ENCODE peak calls at places on chromosomes 4 and X, in nine cellular contexts. One of them, this sample, is unnamed.

GRCh38 chr4:21012851-21013331 is 312.6 kb downstream of the PACRGL start:
- DNase-seq in heart left ventricle: no peak
- DNase-seq in endothelial cell: no peak
- DNase-seq in activated CD8-positive, alpha-beta T cell treated with anti-CD3 and anti-CD28 coated beads for 36 hours: no peak
- DNase-seq in mucosa of descending colon: no peak
- DNase-seq in progenitor cell of endocrine pancreas: no peak
- DNase-seq in ovary: no peak
- DNase-seq in nephron progenitor cell: no peak
- DNase-seq in omental fat pad: no peak
- DNase-seq in this sample: no peak

GRCh38 chr4:134585972-134586371 is 384.4 kb upstream of the PABPC4L start:
- DNase-seq in progenitor cell of endocrine pancreas: no peak
- DNase-seq in activated CD8-positive, alpha-beta T cell treated with anti-CD3 and anti-CD28 coated beads for 36 hours: peak
- DNase-seq in ovary: no peak
- DNase-seq in omental fat pad: no peak
- DNase-seq in heart left ventricle: no peak
- DNase-seq in nephron progenitor cell: no peak
- DNase-seq in mucosa of descending colon: no peak
- DNase-seq in endothelial cell: peak
- DNase-seq in this sample: no peak

GRCh38 chr4:5611656-5612187 is 96.6 kb downstream of the EVC2 start:
- DNase-seq in progenitor cell of endocrine pancreas: no peak
- DNase-seq in ovary: no peak
- DNase-seq in nephron progenitor cell: no peak
- DNase-seq in activated CD8-positive, alpha-beta T cell treated with anti-CD3 and anti-CD28 coated beads for 36 hours: no peak
- DNase-seq in omental fat pad: no peak
- DNase-seq in heart left ventricle: no peak
- DNase-seq in mucosa of descending colon: no peak
- DNase-seq in endothelial cell: no peak
- DNase-seq in this sample: no peak

GRCh38 chr4:62683799-62684566 is 1483.9 kb downstream of the ADGRL3 start:
- DNase-seq in progenitor cell of endocrine pancreas: no peak
- DNase-seq in ovary: no peak
- DNase-seq in omental fat pad: no peak
- DNase-seq in endothelial cell: no peak
- DNase-seq in heart left ventricle: no peak
- DNase-seq in activated CD8-positive, alpha-beta T cell treated with anti-CD3 and anti-CD28 coated beads for 36 hours: no peak
- DNase-seq in mucosa of descending colon: no peak
- DNase-seq in nephron progenitor cell: no peak
- DNase-seq in this sample: peak

GRCh38 chr4:103753868-103754653 is 34.3 kb upstream of the TACR3 start:
- DNase-seq in activated CD8-positive, alpha-beta T cell treated with anti-CD3 and anti-CD28 coated beads for 36 hours: no peak
- DNase-seq in ovary: no peak
- DNase-seq in progenitor cell of endocrine pancreas: no peak
- DNase-seq in mucosa of descending colon: no peak
- DNase-seq in endothelial cell: no peak
- DNase-seq in omental fat pad: no peak
- DNase-seq in heart left ventricle: no peak
- DNase-seq in nephron progenitor cell: no peak
- DNase-seq in this sample: no peak

GRCh38 chrX:96183843-96184242 is 500.8 kb upstream of the DIAPH2 start:
- DNase-seq in omental fat pad: no peak
- DNase-seq in nephron progenitor cell: no peak
- DNase-seq in progenitor cell of endocrine pancreas: no peak
- DNase-seq in heart left ventricle: no peak
- DNase-seq in activated CD8-positive, alpha-beta T cell treated with anti-CD3 and anti-CD28 coated beads for 36 hours: no peak
- DNase-seq in ovary: no peak
- DNase-seq in endothelial cell: no peak
- DNase-seq in mucosa of descending colon: no peak
- DNase-seq in this sample: no peak

GRCh38 chrX:131841496-131842410 is 181.3 kb upstream of the STK26 start:
- DNase-seq in progenitor cell of endocrine pancreas: peak
- DNase-seq in nephron progenitor cell: peak
- DNase-seq in activated CD8-positive, alpha-beta T cell treated with anti-CD3 and anti-CD28 coated beads for 36 hours: peak
- DNase-seq in ovary: no peak
- DNase-seq in heart left ventricle: no peak
- DNase-seq in mucosa of descending colon: peak
- DNase-seq in endothelial cell: no peak
- DNase-seq in omental fat pad: no peak
- DNase-seq in this sample: no peak

GRCh38 chrX:23012162-23012561 is 12.4 kb downstream of the DDX53 start:
- DNase-seq in activated CD8-positive, alpha-beta T cell treated with anti-CD3 and anti-CD28 coated beads for 36 hours: peak
- DNase-seq in ovary: no peak
- DNase-seq in nephron progenitor cell: no peak
- DNase-seq in heart left ventricle: no peak
- DNase-seq in endothelial cell: no peak
- DNase-seq in progenitor cell of endocrine pancreas: no peak
- DNase-seq in mucosa of descending colon: no peak
- DNase-seq in omental fat pad: no peak
- DNase-seq in this sample: no peak

GRCh38 chrX:148938348-148938747 is 437.9 kb downstream of the AFF2 start:
- DNase-seq in ovary: no peak
- DNase-seq in progenitor cell of endocrine pancreas: no peak
- DNase-seq in heart left ventricle: no peak
- DNase-seq in mucosa of descending colon: no peak
- DNase-seq in activated CD8-positive, alpha-beta T cell treated with anti-CD3 and anti-CD28 coated beads for 36 hours: no peak
- DNase-seq in endothelial cell: no peak
- DNase-seq in omental fat pad: no peak
- DNase-seq in nephron progenitor cell: no peak
- DNase-seq in this sample: no peak

GRCh38 chr4:9979101-9979815 is 42.0 kb downstream of the SLC2A9 start:
- DNase-seq in mucosa of descending colon: no peak
- DNase-seq in ovary: no peak
- DNase-seq in nephron progenitor cell: no peak
- DNase-seq in activated CD8-positive, alpha-beta T cell treated with anti-CD3 and anti-CD28 coated beads for 36 hours: no peak
- DNase-seq in heart left ventricle: no peak
- DNase-seq in omental fat pad: no peak
- DNase-seq in endothelial cell: no peak
- DNase-seq in progenitor cell of endocrine pancreas: no peak
- DNase-seq in this sample: no peak

GRCh38 chr4:119785963-119786362 is 157.4 kb upstream of the PDE5A start:
- DNase-seq in progenitor cell of endocrine pancreas: no peak
- DNase-seq in omental fat pad: no peak
- DNase-seq in heart left ventricle: no peak
- DNase-seq in ovary: no peak
- DNase-seq in nephron progenitor cell: no peak
- DNase-seq in activated CD8-positive, alpha-beta T cell treated with anti-CD3 and anti-CD28 coated beads for 36 hours: peak
- DNase-seq in mucosa of descending colon: peak
- DNase-seq in endothelial cell: no peak
- DNase-seq in this sample: no peak

DNA sequence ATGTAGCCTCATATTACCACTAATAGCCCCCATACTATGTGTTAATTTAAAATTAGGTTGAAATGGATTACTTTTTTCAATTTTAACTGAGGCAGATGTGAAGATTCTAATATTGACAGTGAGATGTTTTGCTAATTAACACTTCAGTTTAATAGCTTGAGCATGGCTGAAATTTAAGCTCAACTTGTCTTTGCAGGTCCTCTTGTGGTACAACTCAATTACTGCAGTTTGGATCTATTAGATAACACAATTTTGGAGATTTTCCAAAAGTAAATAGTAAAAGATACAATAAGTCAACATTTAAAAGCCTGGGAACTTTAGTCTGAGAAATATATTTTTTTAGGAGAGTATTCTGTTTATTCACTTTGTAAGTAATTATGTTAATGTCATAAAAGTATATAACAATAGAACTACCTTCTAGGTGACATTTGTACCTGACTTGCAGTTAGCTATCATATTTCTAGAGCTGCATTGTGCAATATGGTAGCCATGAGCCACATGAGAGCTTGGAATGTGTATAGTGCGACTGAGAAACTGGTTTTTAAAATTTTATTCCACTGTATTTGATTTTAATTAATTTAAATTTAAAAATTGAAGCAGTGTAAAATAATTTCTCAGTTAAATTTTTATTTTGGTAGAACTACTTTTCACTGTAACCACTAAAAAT is 73.1 kb upstream of the FMR1 start:
- DNase-seq in ovary: no peak
- DNase-seq in nephron progenitor cell: no peak
- DNase-seq in progenitor cell of endocrine pancreas: no peak
- DNase-seq in omental fat pad: no peak
- DNase-seq in heart left ventricle: no peak
- DNase-seq in mucosa of descending colon: no peak
- DNase-seq in activated CD8-positive, alpha-beta T cell treated with anti-CD3 and anti-CD28 coated beads for 36 hours: no peak
- DNase-seq in endothelial cell: no peak
- DNase-seq in this sample: no peak
- TF ChIP-seq CTCF in ovary: no peak
- TF ChIP-seq CTCF in nephron progenitor cell: peak
- TF ChIP-seq CTCF in progenitor cell of endocrine pancreas: peak
- TF ChIP-seq CTCF in omental fat pad: no peak
- TF ChIP-seq CTCF in heart left ventricle: peak
- TF ChIP-seq CTCF in mucosa of descending colon: no peak
- TF ChIP-seq CTCF in activated CD8-positive, alpha-beta T cell treated with anti-CD3 and anti-CD28 coated beads for 36 hours: peak
- TF ChIP-seq CTCF in endothelial cell: peak
- TF ChIP-seq CTCF in this sample: no peak

GRCh38 chr4:142350886-142351285 is 495.2 kb downstream of the INPP4B start:
- DNase-seq in omental fat pad: no peak
- DNase-seq in mucosa of descending colon: peak
- DNase-seq in endothelial cell: no peak
- DNase-seq in heart left ventricle: no peak
- DNase-seq in activated CD8-positive, alpha-beta T cell treated with anti-CD3 and anti-CD28 coated beads for 36 hours: no peak
- DNase-seq in progenitor cell of endocrine pancreas: no peak
- DNase-seq in ovary: no peak
- DNase-seq in nephron progenitor cell: no peak
- DNase-seq in this sample: no peak
- TF ChIP-seq CTCF in omental fat pad: no peak
- TF ChIP-seq CTCF in mucosa of descending colon: no peak
- TF ChIP-seq CTCF in endothelial cell: no peak
- TF ChIP-seq CTCF in heart left ventricle: no peak
- TF ChIP-seq CTCF in activated CD8-positive, alpha-beta T cell treated with anti-CD3 and anti-CD28 coated beads for 36 hours: no peak
- TF ChIP-seq CTCF in progenitor cell of endocrine pancreas: no peak
- TF ChIP-seq CTCF in ovary: no peak
- TF ChIP-seq CTCF in nephron progenitor cell: no peak
- TF ChIP-seq CTCF in this sample: no peak

GRCh38 chr4:87033902-87034301 is 99.1 kb downstream of the AFF1 start:
- DNase-seq in progenitor cell of endocrine pancreas: no peak
- DNase-seq in omental fat pad: no peak
- DNase-seq in ovary: no peak
- DNase-seq in endothelial cell: no peak
- DNase-seq in heart left ventricle: no peak
- DNase-seq in nephron progenitor cell: no peak
- DNase-seq in mucosa of descending colon: no peak
- DNase-seq in activated CD8-positive, alpha-beta T cell treated with anti-CD3 and anti-CD28 coated beads for 36 hours: no peak
- DNase-seq in this sample: no peak
- TF ChIP-seq CTCF in progenitor cell of endocrine pancreas: peak
- TF ChIP-seq CTCF in omental fat pad: no peak
- TF ChIP-seq CTCF in ovary: no peak
- TF ChIP-seq CTCF in endothelial cell: no peak
- TF ChIP-seq CTCF in heart left ventricle: no peak
- TF ChIP-seq CTCF in nephron progenitor cell: no peak
- TF ChIP-seq CTCF in mucosa of descending colon: no peak
- TF ChIP-seq CTCF in activated CD8-positive, alpha-beta T cell treated with anti-CD3 and anti-CD28 coated beads for 36 hours: no peak
- TF ChIP-seq CTCF in this sample: no peak

GRCh38 chr4:111937368-111937767 is 207.9 kb upstream of the FAM241A start:
- DNase-seq in activated CD8-positive, alpha-beta T cell treated with anti-CD3 and anti-CD28 coated beads for 36 hours: no peak
- DNase-seq in progenitor cell of endocrine pancreas: no peak
- DNase-seq in ovary: no peak
- DNase-seq in nephron progenitor cell: no peak
- DNase-seq in mucosa of descending colon: no peak
- DNase-seq in endothelial cell: no peak
- DNase-seq in omental fat pad: no peak
- DNase-seq in heart left ventricle: no peak
- DNase-seq in this sample: no peak
- TF ChIP-seq CTCF in activated CD8-positive, alpha-beta T cell treated with anti-CD3 and anti-CD28 coated beads for 36 hours: no peak
- TF ChIP-seq CTCF in progenitor cell of endocrine pancreas: peak
- TF ChIP-seq CTCF in ovary: no peak
- TF ChIP-seq CTCF in nephron progenitor cell: peak
- TF ChIP-seq CTCF in mucosa of descending colon: no peak
- TF ChIP-seq CTCF in endothelial cell: no peak
- TF ChIP-seq CTCF in omental fat pad: no peak
- TF ChIP-seq CTCF in heart left ventricle: no peak
- TF ChIP-seq CTCF in this sample: no peak

DNA sequence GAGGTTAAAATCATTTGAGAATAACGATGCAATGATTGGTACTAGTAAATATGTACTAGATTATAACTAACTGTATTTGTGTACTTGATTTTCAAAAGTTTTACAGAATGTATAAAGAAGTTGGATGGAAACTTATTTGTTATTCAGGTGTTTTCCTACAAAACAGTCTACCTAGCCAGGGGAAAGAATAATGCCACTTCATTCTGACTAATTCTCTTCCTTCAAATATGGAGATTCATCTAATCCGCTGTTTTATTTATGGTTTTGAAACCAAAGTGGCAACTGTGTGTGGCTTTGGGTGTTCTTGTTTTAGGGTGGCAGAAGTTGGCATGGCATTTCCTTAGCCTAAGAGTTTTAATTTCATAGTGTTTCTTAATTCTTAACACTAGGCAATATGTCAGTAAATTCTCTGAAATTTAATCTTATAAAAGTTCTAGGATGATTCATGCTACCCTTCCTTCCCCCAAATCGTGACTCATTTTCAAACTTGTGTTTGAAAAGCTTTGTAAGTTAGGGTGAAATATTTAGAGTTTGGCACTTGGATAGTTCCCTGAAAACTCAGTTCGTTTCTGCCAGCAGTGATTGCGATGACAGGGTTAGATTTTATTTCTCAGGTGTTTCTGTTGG is 62.6 kb downstream of the DCLK2 start:
- DNase-seq in mucosa of descending colon: no peak
- DNase-seq in activated CD8-positive, alpha-beta T cell treated with anti-CD3 and anti-CD28 coated beads for 36 hours: no peak
- DNase-seq in omental fat pad: no peak
- DNase-seq in ovary: no peak
- DNase-seq in endothelial cell: no peak
- DNase-seq in nephron progenitor cell: no peak
- DNase-seq in heart left ventricle: no peak
- DNase-seq in progenitor cell of endocrine pancreas: no peak
- DNase-seq in this sample: no peak
- TF ChIP-seq CTCF in mucosa of descending colon: no peak
- TF ChIP-seq CTCF in activated CD8-positive, alpha-beta T cell treated with anti-CD3 and anti-CD28 coated beads for 36 hours: no peak
- TF ChIP-seq CTCF in omental fat pad: no peak
- TF ChIP-seq CTCF in ovary: no peak
- TF ChIP-seq CTCF in endothelial cell: no peak
- TF ChIP-seq CTCF in nephron progenitor cell: no peak
- TF ChIP-seq CTCF in heart left ventricle: no peak
- TF ChIP-seq CTCF in progenitor cell of endocrine pancreas: no peak
- TF ChIP-seq CTCF in this sample: no peak

GRCh38 chrX:14717949-14718348 is 154.9 kb downstream of the FANCB start:
- DNase-seq in endothelial cell: no peak
- DNase-seq in ovary: no peak
- DNase-seq in mucosa of descending colon: no peak
- DNase-seq in activated CD8-positive, alpha-beta T cell treated with anti-CD3 and anti-CD28 coated beads for 36 hours: no peak
- DNase-seq in omental fat pad: no peak
- DNase-seq in nephron progenitor cell: no peak
- DNase-seq in progenitor cell of endocrine pancreas: no peak
- DNase-seq in heart left ventricle: no peak
- DNase-seq in this sample: no peak

DNA sequence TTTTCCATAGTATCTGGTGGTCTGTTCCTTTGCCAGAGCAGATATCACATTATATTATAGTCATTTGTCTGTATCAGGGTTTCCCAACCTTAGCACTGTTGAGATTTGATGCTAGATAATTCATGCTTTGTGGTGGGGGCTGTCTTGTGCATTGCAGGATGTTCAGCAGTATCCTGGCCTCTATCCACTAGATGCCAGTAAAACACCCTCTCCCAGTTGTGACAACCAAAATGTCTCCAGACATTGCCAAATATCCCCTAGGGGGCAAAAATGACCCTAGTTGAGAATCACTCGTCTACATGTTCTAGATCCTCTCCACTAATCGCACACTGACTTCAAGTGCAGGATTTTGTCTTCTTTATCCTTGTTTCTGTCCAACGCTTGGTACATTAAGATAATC is 160.8 kb downstream of the FANCB start:
- DNase-seq in endothelial cell: peak
- DNase-seq in activated CD8-positive, alpha-beta T cell treated with anti-CD3 and anti-CD28 coated beads for 36 hours: no peak
- DNase-seq in heart left ventricle: no peak
- DNase-seq in omental fat pad: no peak
- DNase-seq in progenitor cell of endocrine pancreas: no peak
- DNase-seq in ovary: no peak
- DNase-seq in nephron progenitor cell: no peak
- DNase-seq in mucosa of descending colon: no peak
- DNase-seq in this sample: no peak
- TF ChIP-seq CTCF in endothelial cell: no peak
- TF ChIP-seq CTCF in activated CD8-positive, alpha-beta T cell treated with anti-CD3 and anti-CD28 coated beads for 36 hours: no peak
- TF ChIP-seq CTCF in heart left ventricle: no peak
- TF ChIP-seq CTCF in omental fat pad: no peak
- TF ChIP-seq CTCF in progenitor cell of endocrine pancreas: no peak
- TF ChIP-seq CTCF in ovary: no peak
- TF ChIP-seq CTCF in nephron progenitor cell: no peak
- TF ChIP-seq CTCF in mucosa of descending colon: no peak
- TF ChIP-seq CTCF in this sample: no peak

This sample was measured in upper lobe of right lung.